ENCODE peak calls at places on chromosome 7, in eight cellular contexts. H is T-helper 2 cell; W is stimulated activated CD4-positive, alpha-beta T cell treated with anti-CD3 and anti-CD28 coated beads, TNF-alpha, amount 100 ng/mL, for 1 hour; K is EH; S is activated CD8-positive, alpha-beta memory T cell treated with anti-CD3 and anti-CD28 coated beads for 24 hours; D is hypothalamus; B is amygdala; Q is T47D. C is an unnamed sample.

GRCh38 chr7:16657656-16658279 is 11.8 kb downstream of the BZW2 start:
- DNase-seq in H (no peak), W (no peak), K (peak), S (no peak), D (no peak), B (no peak), Q (no peak), C (no peak)

GRCh38 chr7:27162548-27162848 is 2.8 kb downstream of the HOXA9 start:
- DNase-seq in H (no peak), W (no peak), K (peak), S (no peak), D (no peak), B (no peak), Q (no peak), C (no peak)

GRCh38 chr7:17095001-17095574 is 203.4 kb upstream of the AHR start:
- DNase-seq in H (no peak), W (no peak), K (peak), S (no peak), D (no peak), B (no peak), Q (peak), C (no peak)

GRCh38 chr7:46939558-46939957 is 642.4 kb downstream of the TNS3 start:
- DNase-seq in H (no peak), W (no peak), K (no peak), S (no peak), D (no peak), B (no peak), Q (no peak), C (no peak)

GRCh38 chr7:16320261-16320660 is 101.1 kb downstream of the CRPPA start:
- DNase-seq in H (no peak), W (no peak), K (no peak), S (no peak), D (no peak), B (no peak), Q (no peak), C (no peak)

GRCh38 chr7:18654709-18655108 is 159.2 kb downstream of the HDAC9 start:
- DNase-seq in H (no peak), W (no peak), K (no peak), S (no peak), D (no peak), B (no peak), Q (no peak), C (no peak)

GRCh38 chr7:130910949-130911944 is 177.2 kb upstream of the KLF14 start:
- DNase-seq in H (no peak), W (no peak), K (peak), S (peak), D (no peak), B (no peak), Q (no peak), C (no peak)

GRCh38 chr7:33590902-33591301 is 314.4 kb upstream of the BMPER start:
- DNase-seq in H (no peak), W (no peak), K (peak), S (no peak), D (no peak), B (no peak), Q (no peak), C (no peak)

GRCh38 chr7:38883706-38884105 is 25.3 kb downstream of the VPS41 start:
- DNase-seq in H (no peak), W (no peak), K (no peak), S (no peak), D (no peak), B (no peak), Q (no peak), C (no peak)

GRCh38 chr7:6258440-6259182 is 13.8 kb downstream of the CYTH3 start:
- DNase-seq in H (no peak), W (no peak), K (peak), S (no peak), D (no peak), B (no peak), Q (no peak), C (no peak)

C was measured in occipital lobe.